ENCODE peak calls at places on chromosomes 16 and 17, in ten cellular contexts. I, U, P, G, W, L, C, S, A and J are unnamed samples.

GRCh38 chr16:56298948-56299602 is 107.8 kb downstream of the GNAO1 start:
- DNase-seq in W (no peak), U (no peak), L (no peak), S (no peak), G (peak), P (no peak), A (no peak), I (peak), C (no peak), J (no peak)

GRCh38 chr16:16038950-16039349 is 89.5 kb downstream of the ABCC1 start:
- DNase-seq in S (no peak), G (no peak), P (no peak), I (no peak), L (no peak), A (no peak), U (no peak), W (no peak), C (peak), J (no peak)

GRCh38 chr16:74107795-74108610 is 188.6 kb upstream of the PSMD7 start:
- DNase-seq in S (peak), A (peak), C (peak), L (peak), U (peak), P (peak), W (peak), I (no peak), G (peak), J (no peak)

GRCh38 chr16:88370365-88370764 is 12.4 kb upstream of the ZNF469 start:
- DNase-seq in G (no peak), I (peak), S (no peak), W (no peak), P (no peak), L (no peak), U (no peak), A (no peak), C (no peak), J (no peak)

GRCh38 chr16:1990336-1991134 is 765 bp downstream of the SYNGR3 start:
- DNase-seq in A (no peak), W (no peak), C (peak), S (peak), L (no peak), I (no peak), U (no peak), P (no peak), G (peak), J (peak)

GRCh38 chr16:2524339-2524938 is 4.3 kb downstream of the AMDHD2 start:
- DNase-seq in S (no peak), W (no peak), L (no peak), U (no peak), P (no peak), G (no peak), C (no peak), A (no peak), I (peak), J (no peak)

GRCh38 chr17:56593073-56593740 is at the start of gene NOG:
- DNase-seq in L (peak), I (peak), G (peak), S (peak), U (peak), C (no peak), P (no peak), A (peak), W (peak), J (no peak)

GRCh38 chr17:19000531-19001011 is 4.0 kb downstream of the FAM83G start:
- DNase-seq in S (no peak), P (peak), L (peak), I (no peak), C (no peak), G (no peak), U (no peak), A (peak), W (peak), J (no peak)

GRCh38 chr17:28457890-28458289 is 15.6 kb upstream of the SLC13A2 start:
- DNase-seq in S (no peak), W (no peak), L (no peak), G (no peak), P (no peak), U (no peak), C (no peak), A (no peak), I (no peak), J (no peak)

GRCh38 chr17:63774141-63774981 is at the start of gene DDX42:
- DNase-seq in C (peak), U (peak), G (no peak), S (peak), W (peak), I (peak), L (peak), A (peak), P (peak), J (no peak)

GRCh38 chr17:32693135-32693897 is 183.6 kb downstream of the MYO1D start:
- DNase-seq in W (no peak), A (no peak), G (peak), P (no peak), S (no peak), U (no peak), C (no peak), L (no peak), I (no peak), J (no peak)

GRCh38 chr16:35749253-35750141 is 2290.1 kb downstream of the TP53TG3F start:
- DNase-seq in L (no peak), A (no peak), G (no peak), I (no peak), C (no peak), P (no peak), W (no peak), S (no peak), U (peak), J (no peak)

GRCh38 chr16:61993076-61993475 is 43.2 kb downstream of the CDH8 start:
- DNase-seq in W (no peak), L (no peak), P (no peak), C (no peak), G (peak), A (no peak), U (no peak), I (no peak), S (no peak), J (no peak)

GRCh38 chr17:75875940-75876189 is 2.5 kb downstream of the TRIM47 start:
- DNase-seq in P (no peak), A (no peak), I (no peak), U (peak), L (no peak), G (no peak), C (no peak), S (no peak), W (no peak), J (no peak)

GRCh38 chr16:81562174-81562849 is 117.7 kb downstream of the CMIP start:
- DNase-seq in L (no peak), P (no peak), A (no peak), C (no peak), U (no peak), S (no peak), G (no peak), W (no peak), I (no peak), J (no peak)

GRCh38 chr16:13856398-13856797 is 63.6 kb upstream of the ERCC4 start:
- DNase-seq in I (no peak), A (no peak), W (no peak), G (no peak), L (no peak), U (no peak), C (no peak), P (no peak), S (no peak), J (no peak)

GRCh38 chr16:81036751-81037350 is 1.2 kb downstream of the ATMIN start:
- DNase-seq in L (no peak), P (no peak), S (no peak), A (peak), I (no peak), U (no peak), G (no peak), W (no peak), C (peak), J (no peak)